ENCODE peak calls at places on chromosomes 2 and 18, in four cellular contexts. One of them, this sample, is unnamed.

GRCh38 chr2:143903172-143903856 is 616.6 kb downstream of the ZEB2 start:
- DNase-seq in hypothalamus: peak
- DNase-seq in mucosa of gallbladder: no peak
- DNase-seq in stimulated activated CD8-positive, alpha-beta memory T cell treated with anti-CD3 and anti-CD28 coated beads, Interleukin-7, amount 100 ng/mL, for 24 hours: no peak
- DNase-seq in this sample: peak

GRCh38 chr2:84077504-84077903 is 381.6 kb downstream of the SUCLG1 start:
- DNase-seq in mucosa of gallbladder: peak
- DNase-seq in stimulated activated CD8-positive, alpha-beta memory T cell treated with anti-CD3 and anti-CD28 coated beads, Interleukin-7, amount 100 ng/mL, for 24 hours: no peak
- DNase-seq in hypothalamus: no peak
- DNase-seq in this sample: no peak

GRCh38 chr2:172261292-172261691 is 158.6 kb upstream of the DLX2 start:
- DNase-seq in mucosa of gallbladder: no peak
- DNase-seq in stimulated activated CD8-positive, alpha-beta memory T cell treated with anti-CD3 and anti-CD28 coated beads, Interleukin-7, amount 100 ng/mL, for 24 hours: no peak
- DNase-seq in hypothalamus: no peak
- DNase-seq in this sample: peak

GRCh38 chr2:239959059-239959971 is 65.8 kb downstream of the NDUFA10 start:
- DNase-seq in mucosa of gallbladder: no peak
- DNase-seq in hypothalamus: peak
- DNase-seq in stimulated activated CD8-positive, alpha-beta memory T cell treated with anti-CD3 and anti-CD28 coated beads, Interleukin-7, amount 100 ng/mL, for 24 hours: no peak
- DNase-seq in this sample: peak

GRCh38 chr2:163897799-163898198 is 162.0 kb upstream of the FIGN start:
- DNase-seq in mucosa of gallbladder: no peak
- DNase-seq in hypothalamus: no peak
- DNase-seq in stimulated activated CD8-positive, alpha-beta memory T cell treated with anti-CD3 and anti-CD28 coated beads, Interleukin-7, amount 100 ng/mL, for 24 hours: no peak
- DNase-seq in this sample: no peak

GRCh38 chr2:175166216-175166824 is 1.7 kb downstream of the ATF2 start:
- DNase-seq in mucosa of gallbladder: no peak
- DNase-seq in hypothalamus: no peak
- DNase-seq in stimulated activated CD8-positive, alpha-beta memory T cell treated with anti-CD3 and anti-CD28 coated beads, Interleukin-7, amount 100 ng/mL, for 24 hours: no peak
- DNase-seq in this sample: no peak

GRCh38 chr2:234952270-234953115 is 676 bp downstream of the SH3BP4 start:
- DNase-seq in hypothalamus: peak
- DNase-seq in mucosa of gallbladder: no peak
- DNase-seq in stimulated activated CD8-positive, alpha-beta memory T cell treated with anti-CD3 and anti-CD28 coated beads, Interleukin-7, amount 100 ng/mL, for 24 hours: no peak
- DNase-seq in this sample: no peak

GRCh38 chr18:79583984-79584401 is 95.6 kb upstream of the CTDP1 start:
- DNase-seq in mucosa of gallbladder: no peak
- DNase-seq in stimulated activated CD8-positive, alpha-beta memory T cell treated with anti-CD3 and anti-CD28 coated beads, Interleukin-7, amount 100 ng/mL, for 24 hours: no peak
- DNase-seq in hypothalamus: no peak
- DNase-seq in this sample: no peak

GRCh38 chr2:96894151-96894531 is 24.3 kb upstream of the SEMA4C start:
- DNase-seq in stimulated activated CD8-positive, alpha-beta memory T cell treated with anti-CD3 and anti-CD28 coated beads, Interleukin-7, amount 100 ng/mL, for 24 hours: no peak
- DNase-seq in hypothalamus: no peak
- DNase-seq in mucosa of gallbladder: no peak
- DNase-seq in this sample: no peak

GRCh38 chr18:26961805-26962204 is 96.3 kb upstream of the AQP4 start:
- DNase-seq in mucosa of gallbladder: no peak
- DNase-seq in stimulated activated CD8-positive, alpha-beta memory T cell treated with anti-CD3 and anti-CD28 coated beads, Interleukin-7, amount 100 ng/mL, for 24 hours: no peak
- DNase-seq in hypothalamus: no peak
- DNase-seq in this sample: no peak

GRCh38 chr18:80037869-80038630 is 3.8 kb downstream of the RBFA start:
- DNase-seq in mucosa of gallbladder: no peak
- DNase-seq in stimulated activated CD8-positive, alpha-beta memory T cell treated with anti-CD3 and anti-CD28 coated beads, Interleukin-7, amount 100 ng/mL, for 24 hours: no peak
- DNase-seq in hypothalamus: no peak
- DNase-seq in this sample: no peak

GRCh38 chr18:36786686-36787085 is 42.1 kb downstream of the TPGS2 start:
- DNase-seq in mucosa of gallbladder: peak
- DNase-seq in hypothalamus: no peak
- DNase-seq in stimulated activated CD8-positive, alpha-beta memory T cell treated with anti-CD3 and anti-CD28 coated beads, Interleukin-7, amount 100 ng/mL, for 24 hours: no peak
- DNase-seq in this sample: peak

GRCh38 chr2:21676676-21677075 is 552.9 kb downstream of the TDRD15 start:
- DNase-seq in stimulated activated CD8-positive, alpha-beta memory T cell treated with anti-CD3 and anti-CD28 coated beads, Interleukin-7, amount 100 ng/mL, for 24 hours: no peak
- DNase-seq in mucosa of gallbladder: no peak
- DNase-seq in hypothalamus: no peak
- DNase-seq in this sample: no peak

GRCh38 chr2:55585451-55586079 is 31.9 kb downstream of the PPP4R3B start:
- DNase-seq in mucosa of gallbladder: no peak
- DNase-seq in stimulated activated CD8-positive, alpha-beta memory T cell treated with anti-CD3 and anti-CD28 coated beads, Interleukin-7, amount 100 ng/mL, for 24 hours: no peak
- DNase-seq in hypothalamus: no peak
- DNase-seq in this sample: peak

GRCh38 chr2:143600136-143600535 is 470.9 kb downstream of the ARHGAP15 start:
- DNase-seq in stimulated activated CD8-positive, alpha-beta memory T cell treated with anti-CD3 and anti-CD28 coated beads, Interleukin-7, amount 100 ng/mL, for 24 hours: no peak
- DNase-seq in hypothalamus: no peak
- DNase-seq in mucosa of gallbladder: no peak
- DNase-seq in this sample: peak

GRCh38 chr2:207766697-207767460 is 2.8 kb downstream of the FZD5 start:
- DNase-seq in mucosa of gallbladder: no peak
- DNase-seq in hypothalamus: no peak
- DNase-seq in stimulated activated CD8-positive, alpha-beta memory T cell treated with anti-CD3 and anti-CD28 coated beads, Interleukin-7, amount 100 ng/mL, for 24 hours: no peak
- DNase-seq in this sample: no peak

GRCh38 chr2:20618468-20618885 is 32.4 kb downstream of the HS1BP3 start:
- DNase-seq in hypothalamus: no peak
- DNase-seq in stimulated activated CD8-positive, alpha-beta memory T cell treated with anti-CD3 and anti-CD28 coated beads, Interleukin-7, amount 100 ng/mL, for 24 hours: no peak
- DNase-seq in mucosa of gallbladder: no peak
- DNase-seq in this sample: no peak

GRCh38 chr2:83613178-83613577 is 845.9 kb downstream of the SUCLG1 start:
- DNase-seq in hypothalamus: no peak
- DNase-seq in mucosa of gallbladder: no peak
- DNase-seq in stimulated activated CD8-positive, alpha-beta memory T cell treated with anti-CD3 and anti-CD28 coated beads, Interleukin-7, amount 100 ng/mL, for 24 hours: no peak
- DNase-seq in this sample: no peak

GRCh38 chr2:84281510-84281909 is 177.6 kb downstream of the SUCLG1 start:
- DNase-seq in hypothalamus: no peak
- DNase-seq in stimulated activated CD8-positive, alpha-beta memory T cell treated with anti-CD3 and anti-CD28 coated beads, Interleukin-7, amount 100 ng/mL, for 24 hours: no peak
- DNase-seq in mucosa of gallbladder: no peak
- DNase-seq in this sample: no peak

GRCh38 chr18:67997496-67997895 is 481.0 kb upstream of the DSEL start:
- DNase-seq in hypothalamus: no peak
- DNase-seq in stimulated activated CD8-positive, alpha-beta memory T cell treated with anti-CD3 and anti-CD28 coated beads, Interleukin-7, amount 100 ng/mL, for 24 hours: no peak
- DNase-seq in mucosa of gallbladder: no peak
- DNase-seq in this sample: no peak

GRCh38 chr2:5392658-5393057 is 299.5 kb upstream of the SOX11 start:
- DNase-seq in mucosa of gallbladder: no peak
- DNase-seq in stimulated activated CD8-positive, alpha-beta memory T cell treated with anti-CD3 and anti-CD28 coated beads, Interleukin-7, amount 100 ng/mL, for 24 hours: no peak
- DNase-seq in hypothalamus: no peak
- DNase-seq in this sample: peak

GRCh38 chr2:186554450-186554849 is 35.4 kb upstream of the ITGAV start:
- DNase-seq in mucosa of gallbladder: no peak
- DNase-seq in hypothalamus: no peak
- DNase-seq in stimulated activated CD8-positive, alpha-beta memory T cell treated with anti-CD3 and anti-CD28 coated beads, Interleukin-7, amount 100 ng/mL, for 24 hours: no peak
- DNase-seq in this sample: peak

GRCh38 chr18:8800445-8800844 is 95.1 kb downstream of the MTCL1 start:
- DNase-seq in stimulated activated CD8-positive, alpha-beta memory T cell treated with anti-CD3 and anti-CD28 coated beads, Interleukin-7, amount 100 ng/mL, for 24 hours: no peak
- DNase-seq in mucosa of gallbladder: no peak
- DNase-seq in hypothalamus: no peak
- DNase-seq in this sample: peak

GRCh38 chr2:178484245-178485041 is 4.2 kb downstream of the PLEKHA3 start:
- DNase-seq in mucosa of gallbladder: peak
- DNase-seq in hypothalamus: peak
- DNase-seq in stimulated activated CD8-positive, alpha-beta memory T cell treated with anti-CD3 and anti-CD28 coated beads, Interleukin-7, amount 100 ng/mL, for 24 hours: no peak
- DNase-seq in this sample: peak

GRCh38 chr18:7329036-7329435 is 98.1 kb downstream of the LRRC30 start:
- DNase-seq in hypothalamus: no peak
- DNase-seq in mucosa of gallbladder: no peak
- DNase-seq in stimulated activated CD8-positive, alpha-beta memory T cell treated with anti-CD3 and anti-CD28 coated beads, Interleukin-7, amount 100 ng/mL, for 24 hours: no peak
- DNase-seq in this sample: no peak

GRCh38 chr2:25421289-25421688 is 79.6 kb upstream of the DNMT3A start:
- DNase-seq in mucosa of gallbladder: no peak
- DNase-seq in stimulated activated CD8-positive, alpha-beta memory T cell treated with anti-CD3 and anti-CD28 coated beads, Interleukin-7, amount 100 ng/mL, for 24 hours: no peak
- DNase-seq in hypothalamus: no peak
- DNase-seq in this sample: no peak

GRCh38 chr2:7672685-7673071 is 755.5 kb downstream of the RNF144A start:
- DNase-seq in mucosa of gallbladder: peak
- DNase-seq in stimulated activated CD8-positive, alpha-beta memory T cell treated with anti-CD3 and anti-CD28 coated beads, Interleukin-7, amount 100 ng/mL, for 24 hours: no peak
- DNase-seq in hypothalamus: no peak
- DNase-seq in this sample: no peak